ENCODE peak calls at places on chromosomes 6 and 20, in nine cellular contexts. R, M, H, D, J, W, N, C and E are unnamed samples.
A peak's percentile ranks its signal among the peaks of the same experiment; 100 is the strongest.

GRCh38 chr6:96947055-96947454 is 22.5 kb downstream of the KLHL32 start:
- DNase-seq in N (no peak), C (no peak), D (no peak), W (no peak), H (no peak), M (peak; percentile 25), J (no peak), R (peak; percentile 72), E (no peak)

GRCh38 chr6:109979033-109979921 is 1.2 kb downstream of the GPR6 start:
- DNase-seq in M (no peak), N (no peak), R (no peak), D (no peak), C (peak; percentile 63), J (peak; percentile 43), W (no peak), H (no peak), E (no peak)

GRCh38 chr6:152170702-152171667 is 363.5 kb downstream of the ESR1 start:
- DNase-seq in D (peak; percentile 79), J (no peak), H (no peak), C (no peak), R (peak; percentile 93), W (no peak), N (no peak), M (peak; percentile 59), E (no peak)

GRCh38 chr6:5292154-5292553 is 30.8 kb downstream of the FARS2 start:
- DNase-seq in N (no peak), R (no peak), M (no peak), J (no peak), C (no peak), W (no peak), D (no peak), H (no peak), E (no peak)

GRCh38 chr6:54053893-54054391 is 57.3 kb upstream of the MLIP start:
- DNase-seq in W (no peak), N (no peak), D (peak; percentile 90), M (no peak), J (no peak), H (no peak), C (no peak), R (no peak), E (no peak)

GRCh38 chr20:46945465-46945864 is 50.8 kb downstream of the EYA2 start:
- DNase-seq in M (no peak), R (no peak), N (no peak), C (no peak), J (no peak), H (no peak), W (no peak), D (no peak), E (no peak)

GRCh38 chr6:89242574-89243330 is 25.6 kb upstream of the GABRR1 start:
- DNase-seq in N (peak; percentile 44), C (peak; percentile 31), W (no peak), J (no peak), H (peak; percentile 20), R (peak; percentile 47), M (peak; percentile 34), D (peak; percentile 23), E (no peak)

GRCh38 chr20:23349338-23350006 is 1.1 kb upstream of the NXT1 start:
- DNase-seq in N (no peak), C (no peak), W (no peak), D (no peak), M (peak; percentile 53), H (no peak), R (no peak), J (no peak), E (no peak)

GRCh38 chr6:77092971-77093370 is 370.3 kb downstream of the HTR1B start:
- DNase-seq in N (no peak), H (no peak), W (no peak), R (no peak), D (peak; percentile 72), C (no peak), J (no peak), M (no peak), E (no peak)

GRCh38 chr6:29516108-29516507 is 28.4 kb upstream of the MAS1L start:
- DNase-seq in M (no peak), J (no peak), W (no peak), N (no peak), C (no peak), R (peak; percentile 27), H (no peak), D (peak; percentile 15), E (no peak)

GRCh38 chr6:81769834-81770233 is 17.4 kb upstream of the TENT5A start:
- DNase-seq in H (no peak), C (no peak), N (no peak), D (no peak), W (no peak), J (no peak), R (no peak), M (no peak), E (no peak)

GRCh38 chr20:13995086-13995665 is at the start of gene MACROD2:
- DNase-seq in R (peak; percentile 1), M (peak; percentile 34), W (peak; percentile 41), C (peak; percentile 95), H (peak; percentile 52), N (peak; percentile 70), J (peak; percentile 99), D (peak; percentile 26), E (no peak)

GRCh38 chr6:108651781-108652227 is 91.1 kb downstream of the FOXO3 start:
- DNase-seq in W (no peak), N (no peak), J (no peak), M (no peak), R (no peak), D (peak; percentile 63), C (no peak), H (no peak), E (no peak)

GRCh38 chr6:73109659-73110058 is 115.6 kb downstream of the KHDC1L start:
- DNase-seq in D (no peak), M (no peak), C (no peak), R (no peak), N (no peak), J (no peak), H (no peak), W (no peak), E (no peak)

GRCh38 chr6:17790486-17790885 is 83.8 kb upstream of the NUP153 start:
- DNase-seq in M (no peak), W (no peak), J (peak; percentile 39), H (no peak), D (no peak), N (no peak), R (no peak), C (no peak), E (no peak)

GRCh38 chr6:147506704-147507114 is 1.8 kb upstream of the SAMD5 start:
- DNase-seq in D (no peak), M (peak; percentile 75), R (peak; percentile 58), N (no peak), H (no peak), J (peak; percentile 91), W (no peak), C (peak; percentile 67), E (peak; percentile 35)

GRCh38 chr6:157715766-157716171 is 107.3 kb upstream of the SNX9 start:
- DNase-seq in N (no peak), R (no peak), H (no peak), C (no peak), M (no peak), D (peak; percentile 40), W (no peak), J (no peak), E (no peak)